ENCODE peak calls at places on chromosomes 1 and 21, in six cellular contexts. L is T-helper 9 cell; I is psoas muscle; V is cerebellar cortex; Q is activated CD4-positive, alpha-beta T cell treated with anti-CD3 and anti-CD28 coated beads for 24 hours; H is esophagus squamous epithelium. D is an unnamed sample.

GRCh38 chr21:29077651-29078090 is 4.2 kb upstream of the CCT8 start:
- DNase-seq in V (peak; percentile 57), Q (no peak), L (no peak), I (no peak), H (no peak), D (no peak)

GRCh38 chr1:6958407-6958806 is 173.2 kb downstream of the CAMTA1 start:
- DNase-seq in V (no peak), Q (no peak), I (no peak), H (no peak), L (no peak), D (no peak)

GRCh38 chr1:90361026-90361425 is 356.1 kb downstream of the BARHL2 start:
- DNase-seq in L (no peak), H (no peak), Q (no peak), V (no peak), I (no peak), D (no peak)

GRCh38 chr1:52544665-52545525 is 8.0 kb downstream of the TUT4 start:
- DNase-seq in V (no peak), L (no peak), I (no peak), H (no peak), Q (no peak), D (no peak)

GRCh38 chr21:45534591-45535331 is 7.5 kb downstream of the SLC19A1 start:
- DNase-seq in L (no peak), V (peak; percentile 61), Q (no peak), I (peak; percentile 62), H (no peak), D (no peak)

GRCh38 chr21:42245348-42246185 is 26.6 kb downstream of the ABCG1 start:
- DNase-seq in H (no peak), Q (no peak), I (peak; percentile 52), V (no peak), L (no peak), D (no peak)

GRCh38 chr21:42453301-42454220 is 42.5 kb downstream of the RSPH1 start:
- DNase-seq in I (peak; percentile 41), L (no peak), V (no peak), Q (no peak), H (no peak), D (no peak)

GRCh38 chr1:27316860-27317259 is 5.1 kb upstream of the TMEM222 start:
- DNase-seq in I (no peak), V (no peak), L (no peak), Q (no peak), H (no peak), D (no peak)

GRCh38 chr1:26290061-26290415 is 10.2 kb downstream of the SH3BGRL3 start:
- DNase-seq in I (no peak), Q (no peak), L (no peak), V (no peak), H (no peak), D (no peak)

GRCh38 chr1:174723815-174724214 is 275.9 kb upstream of the CACYBP start:
- DNase-seq in L (no peak), I (no peak), Q (no peak), V (no peak), H (no peak), D (no peak)

GRCh38 chr1:231670755-231671154 is 44.2 kb downstream of the DISC1 start:
- DNase-seq in L (no peak), Q (no peak), I (no peak), H (no peak), V (no peak), D (no peak)

GRCh38 chr1:108830119-108831008 is 26.5 kb downstream of the AKNAD1 start:
- DNase-seq in Q (no peak), V (peak; percentile 56), H (no peak), I (peak; percentile 92), L (no peak), D (peak; percentile 80)

GRCh38 chr1:7975212-7975865 is 13.8 kb downstream of the PARK7 start:
- DNase-seq in H (no peak), I (peak; percentile 83), Q (no peak), V (peak; percentile 96), L (no peak), D (peak; percentile 61)

GRCh38 chr1:225464851-225465792 is 37.3 kb upstream of the LBR start:
- DNase-seq in Q (no peak), L (no peak), I (peak; percentile 46), V (no peak), H (no peak), D (no peak)